ENCODE peak calls at places on chromosomes 6 and 20, in five cellular contexts. X is AG04450, Q is activated T-cell treated with anti-CD3 and anti-CD28 coated beads for 1 hour, F is iris pigment epithelial cell, A is HT1080. I is an unnamed sample.

GRCh38 chr6:11434565-11435326 is 102.8 kb upstream of the TMEM170B start:
- DNase-seq in Q (no peak), X (peak; percentile 60), F (peak; percentile 97), A (no peak), I (peak; percentile 80)

GRCh38 chr6:170292778-170293164 is 1.9 kb upstream of the DLL1 start:
- DNase-seq in Q (no peak), A (no peak), F (no peak), X (no peak), I (peak; percentile 52)

GRCh38 chr20:41052742-41053419 is 24.3 kb downstream of the TOP1 start:
- DNase-seq in A (no peak), Q (no peak), F (peak; percentile 86), X (no peak), I (peak; percentile 46)

GRCh38 chr6:3755637-3756515 is 4.4 kb upstream of the PXDC1 start:
- DNase-seq in F (no peak), X (no peak), Q (no peak), A (no peak), I (no peak)

GRCh38 chr6:165967768-165968408 is 199.8 kb downstream of the TBXT start:
- DNase-seq in X (no peak), A (peak; percentile 24), F (no peak), Q (no peak), I (no peak)

GRCh38 chr6:140433072-140433471 is 1058.6 kb upstream of the CITED2 start:
- DNase-seq in F (no peak), Q (no peak), A (no peak), X (no peak), I (no peak)

GRCh38 chr6:9272671-9273070 is 837.3 kb upstream of the SLC35B3 start:
- DNase-seq in A (no peak), X (no peak), Q (no peak), F (no peak), I (no peak)

GRCh38 chr20:542777-543368 is 717 bp downstream of the CSNK2A1 start:
- DNase-seq in Q (peak; percentile 2), A (peak; percentile 13), F (peak; percentile 14), X (no peak), I (no peak)

GRCh38 chr6:134609862-134610261 is 291.9 kb upstream of the SGK1 start:
- DNase-seq in F (no peak), Q (no peak), X (no peak), A (no peak), I (no peak)

GRCh38 chr6:163260111-163260895 is 154.2 kb upstream of the QKI start:
- DNase-seq in F (peak; percentile 6), A (no peak), Q (no peak), X (no peak), I (no peak)

GRCh38 chr20:38842558-38842981 is 37.1 kb downstream of the PPP1R16B start:
- DNase-seq in A (no peak), X (no peak), F (no peak), Q (no peak), I (no peak)

GRCh38 chr20:32581839-32582658 is 3.1 kb downstream of the NOL4L start:
- DNase-seq in X (no peak), A (no peak), F (no peak), Q (no peak), I (no peak)

GRCh38 chr6:120451508-120451907 is 882.8 kb downstream of the TBC1D32 start:
- DNase-seq in F (no peak), A (no peak), Q (no peak), X (no peak), I (no peak)

GRCh38 chr6:22457986-22458385 is 111.4 kb upstream of the HDGFL1 start:
- DNase-seq in X (no peak), F (no peak), A (no peak), Q (no peak), I (no peak)

GRCh38 chr6:84791233-84791632 is 26.8 kb upstream of the TBX18 start:
- DNase-seq in F (peak; percentile 48), Q (no peak), X (no peak), A (peak; percentile 94), I (no peak)

GRCh38 chr6:38897507-38897906 is 151.1 kb upstream of the GLP1R start:
- DNase-seq in F (no peak), X (no peak), A (no peak), Q (no peak), I (no peak)

GRCh38 chr6:135870722-135871121 is 19.2 kb downstream of the PDE7B start:
- DNase-seq in F (peak; percentile 74), X (no peak), A (peak; percentile 92), Q (no peak), I (peak; percentile 62)

GRCh38 chr20:44137210-44137781 is 49.7 kb downstream of the JPH2 start:
- DNase-seq in X (peak; percentile 21), A (no peak), F (peak; percentile 20), Q (no peak), I (peak; percentile 76)

GRCh38 chr6:44289726-44290125 is 19.5 kb downstream of the TMEM151B start:
- DNase-seq in A (no peak), X (no peak), Q (no peak), F (no peak), I (no peak)

GRCh38 chr6:15108383-15108715 is 137.5 kb upstream of the JARID2 start:
- DNase-seq in Q (no peak), F (no peak), A (no peak), X (no peak), I (no peak)

GRCh38 chr20:54197621-54198604 is 10.0 kb upstream of the PFDN4 start:
- DNase-seq in X (no peak), F (peak; percentile 77), Q (no peak), A (peak; percentile 65), I (peak; percentile 84)

GRCh38 chr6:113833537-113833936 is 23.6 kb upstream of the MARCKS start:
- DNase-seq in A (peak; percentile 54), Q (no peak), F (peak; percentile 73), X (no peak), I (peak; percentile 57)

GRCh38 chr6:90183587-90184333 is 112.9 kb downstream of the BACH2 start:
- DNase-seq in Q (no peak), X (no peak), F (no peak), A (no peak), I (no peak)

GRCh38 chr6:140921366-140922226 is 1211.1 kb upstream of the GJE1 start:
- DNase-seq in A (peak; percentile 75), X (peak; percentile 51), Q (no peak), F (peak; percentile 94), I (peak; percentile 93)

GRCh38 chr20:64079273-64080012 is at the start of gene RGS19:
- DNase-seq in Q (peak; percentile 62), F (peak; percentile 50), A (peak; percentile 49), X (no peak), I (peak; percentile 56)

GRCh38 chr6:6811151-6812002 is 222.9 kb downstream of the LY86 start:
- DNase-seq in A (peak; percentile 100), F (peak; percentile 67), Q (no peak), X (no peak), I (peak; percentile 98)